ENCODE peak calls at places on chromosomes 4 and X, in seven cellular contexts. E is A549; N is ELR; D is posterior vena cava; T is RWPE1; H is naive thymus-derived CD4-positive, alpha-beta T cell; B is stimulated activated effector memory CD8-positive, alpha-beta T cell treated with anti-CD3 and anti-CD28 coated beads, Interleukin-12 subunit alpha, Interleukin-12 subunit beta, amount 100 ng/mL, for 72 hours. Q is an unnamed sample.

GRCh38 chr4:54192811-54193210 is 36.3 kb upstream of the PDGFRA start:
- DNase-seq in T (no peak), E (peak; percentile 12), D (no peak), B (no peak), N (no peak), H (no peak), Q (no peak)

GRCh38 chr4:78468272-78468671 is 83.3 kb upstream of the ANXA3 start:
- DNase-seq in T (no peak), N (no peak), H (no peak), E (no peak), D (no peak), B (no peak), Q (no peak)

GRCh38 chr4:164579270-164579942 is 174.5 kb upstream of the SMIM31 start:
- DNase-seq in D (peak; percentile 67), E (no peak), H (no peak), T (no peak), B (no peak), N (no peak), Q (no peak)

GRCh38 chr4:145523117-145523516 is 41.5 kb downstream of the SMAD1 start:
- DNase-seq in H (no peak), N (peak; percentile 35), E (no peak), D (no peak), B (no peak), T (no peak), Q (no peak)

GRCh38 chr4:73447701-73448100 is 11.7 kb downstream of the AFP start:
- DNase-seq in T (no peak), E (no peak), D (no peak), H (no peak), N (peak; percentile 87), B (no peak), Q (no peak)

GRCh38 chr4:48944659-48945290 is 38.2 kb upstream of the OCIAD2 start:
- DNase-seq in T (peak; percentile 58), B (peak; percentile 27), N (no peak), H (peak; percentile 49), D (no peak), E (peak; percentile 30), Q (peak; percentile 48)

GRCh38 chr4:91243132-91243531 is 1060.6 kb upstream of the GRID2 start:
- DNase-seq in T (no peak), H (no peak), B (no peak), D (no peak), N (no peak), E (peak; percentile 13), Q (peak; percentile 6)

GRCh38 chrX:57900961-57901360 is 9.3 kb downstream of the ZXDA start:
- DNase-seq in E (no peak), B (no peak), H (no peak), N (peak; percentile 6), T (no peak), D (no peak), Q (no peak)

GRCh38 chr4:168451331-168451730 is 29.0 kb downstream of the DDX60L start:
- DNase-seq in E (peak; percentile 9), T (no peak), B (no peak), H (no peak), D (no peak), N (peak; percentile 58), Q (no peak)

GRCh38 chrX:133970021-133970550 is 15.3 kb downstream of the GPC3 start:
- DNase-seq in N (no peak), B (no peak), D (no peak), H (no peak), E (no peak), T (no peak), Q (no peak)

GRCh38 chr4:142817442-142817841 is 28.7 kb downstream of the INPP4B start:
- DNase-seq in E (peak; percentile 17), B (no peak), T (peak; percentile 56), H (no peak), D (no peak), N (peak; percentile 94), Q (peak; percentile 41)

GRCh38 chr4:113781439-113782040 is 20.0 kb upstream of the CAMK2D start:
- DNase-seq in T (peak; percentile 12), B (no peak), E (peak; percentile 24), H (no peak), D (no peak), N (peak; percentile 62), Q (no peak)

GRCh38 chr4:24364852-24365251 is 219.5 kb downstream of the DHX15 start:
- DNase-seq in T (no peak), B (no peak), N (no peak), E (no peak), D (no peak), H (no peak), Q (no peak)

GRCh38 chr4:55181606-55182005 is 56.2 kb upstream of the KDR start:
- DNase-seq in B (no peak), D (no peak), E (no peak), T (no peak), N (no peak), H (no peak), Q (no peak)

GRCh38 chrX:78048036-78048435 is 56.0 kb upstream of the PGK1 start:
- DNase-seq in H (no peak), D (no peak), T (no peak), E (no peak), B (no peak), N (no peak), Q (no peak)

GRCh38 chr4:84496356-84497219 is 2.5 kb downstream of the NKX6-1 start:
- DNase-seq in B (no peak), E (no peak), D (peak; percentile 72), N (no peak), H (no peak), T (no peak), Q (no peak)

GRCh38 chr4:128350449-128351045 is 62.9 kb upstream of the PGRMC2 start:
- DNase-seq in B (no peak), N (no peak), D (no peak), E (no peak), H (no peak), T (no peak), Q (no peak)

GRCh38 chrX:73922856-73923429 is 359.9 kb downstream of the CHIC1 start:
- DNase-seq in B (no peak), D (no peak), E (no peak), N (peak; percentile 7), T (no peak), H (no peak), Q (no peak)